ENCODE peak calls at places on chromosome 7, in five cellular contexts. I, Y, R, U and K are unnamed samples.

GRCh38 chr7:87129332-87129731 is 22.9 kb upstream of the DMTF1 start:
- DNase-seq in I (no peak), Y (no peak), R (no peak), U (no peak), K (no peak)

GRCh38 chr7:134782121-134782623 is 2.7 kb downstream of the CALD1 start:
- DNase-seq in I (no peak), Y (no peak), R (peak), U (no peak), K (no peak)

GRCh38 chr7:16026253-16027020 is 340.0 kb upstream of the MEOX2 start:
- DNase-seq in I (no peak), Y (no peak), R (no peak), U (no peak), K (no peak)

GRCh38 chr7:101650579-101651081 is 21.5 kb upstream of the MYL10 start:
- DNase-seq in I (no peak), Y (no peak), R (no peak), U (no peak), K (no peak)

GRCh38 chr7:17552952-17553351 is 254.5 kb downstream of the AHR start:
- DNase-seq in I (no peak), Y (no peak), R (no peak), U (no peak), K (no peak)

GRCh38 chr7:157611341-157611740 is 274.5 kb downstream of the DNAJB6 start:
- DNase-seq in I (no peak), Y (no peak), R (no peak), U (no peak), K (no peak)

GRCh38 chr7:92766461-92767003 is 69.8 kb downstream of the CDK6 start:
- DNase-seq in I (no peak), Y (no peak), R (no peak), U (no peak), K (no peak)

GRCh38 chr7:151032936-151033863 is 5.0 kb downstream of the ABCB8 start:
- DNase-seq in I (no peak), Y (no peak), R (no peak), U (no peak), K (no peak)

GRCh38 chr7:85600425-85600824 is 413.6 kb upstream of the SEMA3D start:
- DNase-seq in I (no peak), Y (no peak), R (no peak), U (peak), K (no peak)

GRCh38 chr7:115782716-115783460 is 247.7 kb downstream of the TFEC start:
- DNase-seq in I (no peak), Y (no peak), R (no peak), U (no peak), K (peak)

GRCh38 chr7:152178405-152179058 is 153.1 kb downstream of the GALNT11 start:
- DNase-seq in I (no peak), Y (no peak), R (no peak), U (no peak), K (no peak)

GRCh38 chr7:120021085-120021484 is 251.9 kb upstream of the KCND2 start:
- DNase-seq in I (no peak), Y (no peak), R (no peak), U (no peak), K (no peak)

GRCh38 chr7:134024729-134025128 is 102.4 kb upstream of the LRGUK start:
- DNase-seq in I (no peak), Y (no peak), R (no peak), U (peak), K (no peak)

GRCh38 chr7:140300263-140301131 is 97.8 kb downstream of the SLC37A3 start:
- DNase-seq in I (no peak), Y (no peak), R (no peak), U (no peak), K (no peak)

GRCh38 chr7:66189695-66190503 is 15.2 kb upstream of the TPST1 start:
- DNase-seq in I (no peak), Y (no peak), R (no peak), U (no peak), K (no peak)

GRCh38 chr7:132412435-132412834 is 163.8 kb downstream of the PLXNA4 start:
- DNase-seq in I (no peak), Y (no peak), R (no peak), U (no peak), K (no peak)

GRCh38 chr7:13990319-13990983 is 985 bp upstream of the ETV1 start:
- DNase-seq in I (no peak), Y (no peak), R (no peak), U (peak), K (peak)

GRCh38 chr7:106812027-106812643 is 52.9 kb upstream of the PIK3CG start:
- DNase-seq in I (no peak), Y (no peak), R (no peak), U (no peak), K (no peak)

GRCh38 chr7:69714886-69715571 is 116.8 kb downstream of the AUTS2 start:
- DNase-seq in I (no peak), Y (no peak), R (no peak), U (no peak), K (no peak)

GRCh38 chr7:114084381-114085312 is 165.8 kb upstream of the PPP1R3A start:
- DNase-seq in I (no peak), Y (no peak), R (no peak), U (peak), K (peak)

GRCh38 chr7:36951257-36951697 is 227.0 kb upstream of the AOAH start:
- DNase-seq in I (no peak), Y (no peak), R (peak), U (no peak), K (no peak)

GRCh38 chr7:98163704-98164478 is 47.3 kb upstream of the BHLHA15 start:
- DNase-seq in I (no peak), Y (no peak), R (no peak), U (no peak), K (no peak)

GRCh38 chr7:80608292-80608691 is 30.1 kb upstream of the CD36 start:
- DNase-seq in I (no peak), Y (no peak), R (no peak), U (no peak), K (no peak)

GRCh38 chr7:135193615-135194081 is 17.7 kb downstream of the WDR91 start:
- DNase-seq in I (no peak), Y (no peak), R (no peak), U (no peak), K (no peak)

GRCh38 chr7:818031-818699 is 14.1 kb upstream of the SUN1 start:
- DNase-seq in I (peak), Y (no peak), R (no peak), U (no peak), K (no peak)

GRCh38 chr7:2560175-2560695 is 1.5 kb downstream of the IQCE start:
- DNase-seq in I (no peak), Y (no peak), R (no peak), U (peak), K (peak)

GRCh38 chr7:16203065-16203464 is 218.3 kb downstream of the CRPPA start:
- DNase-seq in I (no peak), Y (no peak), R (no peak), U (no peak), K (no peak)

GRCh38 chr7:101165075-101165957 is at the start of gene VGF:
- DNase-seq in I (peak), Y (peak), R (no peak), U (peak), K (peak)

DNA sequence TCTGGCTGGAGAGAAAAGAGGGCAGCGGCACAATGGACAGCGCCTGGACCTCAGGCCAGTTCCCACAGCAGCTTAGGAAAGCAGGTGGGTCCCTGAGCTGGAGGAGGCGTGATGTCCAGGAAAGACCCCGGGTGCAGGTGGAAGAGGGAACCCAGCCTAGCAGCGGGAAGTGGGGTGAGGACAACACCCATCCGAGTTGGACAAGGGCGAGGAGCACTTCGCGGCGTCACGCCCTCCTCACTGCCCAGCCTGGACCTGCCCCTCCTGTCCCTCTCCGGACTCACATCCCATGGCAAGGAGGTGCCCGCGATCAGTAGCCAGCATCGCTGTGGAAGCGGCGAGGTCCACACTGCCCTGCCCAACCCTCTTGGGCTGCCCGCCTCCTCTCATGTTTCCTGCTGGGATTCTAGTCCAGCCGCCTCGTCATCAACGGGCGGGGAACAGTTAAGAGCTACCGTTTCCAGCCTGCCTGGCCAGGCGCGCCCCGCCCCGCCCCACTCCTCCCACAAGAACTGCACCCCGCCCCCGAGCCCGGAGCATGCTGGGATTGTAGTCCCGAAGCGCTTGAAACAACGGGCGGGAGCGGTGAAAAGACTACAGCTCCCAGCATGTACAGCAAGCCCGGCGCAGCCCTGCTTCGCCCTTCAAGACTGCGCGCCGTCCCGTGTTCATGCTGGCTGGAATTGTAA is 930.6 kb upstream of the ZNF722 start:
- DNase-seq in I (no peak), Y (no peak), R (no peak), U (no peak), K (peak)
- TF ChIP-seq JUND in I (no peak), Y (no peak), R (no peak), U (no peak), K (no peak)

GRCh38 chr7:149822353-149822943 is 15.7 kb upstream of the ZNF862 start:
- DNase-seq in I (no peak), Y (no peak), R (no peak), U (peak), K (no peak)
- TF ChIP-seq JUND in I (no peak), Y (no peak), R (no peak), U (no peak), K (no peak)

GRCh38 chr7:148079206-148079605 is 511.4 kb upstream of the C7orf33 start:
- DNase-seq in I (no peak), Y (no peak), R (no peak), U (no peak), K (no peak)

GRCh38 chr7:148079681-148080080 is 510.9 kb upstream of the C7orf33 start:
- DNase-seq in I (no peak), Y (no peak), R (no peak), U (no peak), K (no peak)

DNA sequence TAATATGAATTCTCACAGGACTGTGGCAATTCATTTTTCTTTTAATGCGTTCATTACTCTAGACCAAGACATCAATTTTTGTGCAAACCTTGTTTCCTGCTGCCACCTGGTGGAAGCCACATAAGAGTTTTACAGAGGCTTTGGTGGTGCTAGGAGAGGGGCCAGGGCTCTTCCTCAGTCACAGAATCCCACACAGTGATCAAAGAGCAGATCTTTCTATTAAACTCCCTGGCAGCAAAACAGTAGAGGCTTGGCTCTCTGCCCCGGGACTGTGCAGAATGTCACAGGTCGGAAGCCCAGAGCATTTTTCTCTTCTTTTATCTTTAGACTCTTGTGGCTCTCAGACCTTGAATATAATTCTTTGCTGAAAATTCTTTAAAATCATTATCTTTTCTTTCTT is 506.4 kb upstream of the C7orf33 start:
- DNase-seq in I (peak), Y (peak), R (no peak), U (peak), K (peak)
- TF ChIP-seq JUND in I (no peak), Y (no peak), R (no peak), U (no peak), K (no peak)

DNA sequence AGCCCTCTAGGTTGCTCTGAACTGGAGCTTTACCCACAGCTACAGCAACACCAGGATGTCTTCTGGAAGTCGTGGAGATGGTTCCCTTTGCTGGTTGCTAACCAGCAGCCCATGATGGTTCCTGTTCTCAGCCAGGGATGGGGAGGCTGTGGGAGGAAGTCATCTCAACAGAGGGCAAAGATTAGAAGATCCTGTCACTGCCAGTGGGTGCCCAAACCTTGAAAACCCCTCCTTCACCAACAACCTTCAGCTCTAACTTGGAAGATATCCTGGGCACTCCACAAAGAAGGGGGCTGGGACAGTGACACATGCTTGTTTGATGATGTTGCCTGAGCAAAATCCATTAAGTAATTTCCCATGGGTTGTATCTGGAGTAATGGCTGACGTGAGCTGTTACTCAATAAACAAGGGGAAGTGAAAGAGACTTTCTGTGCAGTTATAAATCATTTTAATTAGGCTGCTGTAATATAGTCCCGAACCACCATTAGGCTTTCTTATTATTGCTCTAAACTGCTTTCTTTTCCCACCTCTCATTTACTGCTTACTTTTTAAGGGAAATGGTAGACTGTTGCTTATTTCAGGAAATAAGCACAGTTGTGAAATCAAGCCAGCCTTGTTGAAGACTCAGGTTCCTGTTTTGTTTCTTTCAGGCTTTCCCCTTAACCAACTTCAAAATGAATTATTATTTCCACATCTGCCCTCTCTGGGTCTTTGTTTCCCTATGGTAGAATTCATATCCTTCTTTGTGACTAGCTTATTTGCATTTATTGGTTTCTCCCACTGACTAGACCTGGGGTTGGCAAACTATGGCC is 124.8 kb downstream of the PPP1R17 start:
- DNase-seq in I (no peak), Y (no peak), R (peak), U (no peak), K (no peak)
- TF ChIP-seq JUND in I (no peak), Y (no peak), R (no peak), U (no peak), K (no peak)

GRCh38 chr7:128322040-128322643 is 21.6 kb downstream of the RBM28 start:
- DNase-seq in I (no peak), Y (no peak), R (no peak), U (peak), K (peak)
- TF ChIP-seq JUND in I (no peak), Y (no peak), R (no peak), U (no peak), K (no peak)

DNA sequence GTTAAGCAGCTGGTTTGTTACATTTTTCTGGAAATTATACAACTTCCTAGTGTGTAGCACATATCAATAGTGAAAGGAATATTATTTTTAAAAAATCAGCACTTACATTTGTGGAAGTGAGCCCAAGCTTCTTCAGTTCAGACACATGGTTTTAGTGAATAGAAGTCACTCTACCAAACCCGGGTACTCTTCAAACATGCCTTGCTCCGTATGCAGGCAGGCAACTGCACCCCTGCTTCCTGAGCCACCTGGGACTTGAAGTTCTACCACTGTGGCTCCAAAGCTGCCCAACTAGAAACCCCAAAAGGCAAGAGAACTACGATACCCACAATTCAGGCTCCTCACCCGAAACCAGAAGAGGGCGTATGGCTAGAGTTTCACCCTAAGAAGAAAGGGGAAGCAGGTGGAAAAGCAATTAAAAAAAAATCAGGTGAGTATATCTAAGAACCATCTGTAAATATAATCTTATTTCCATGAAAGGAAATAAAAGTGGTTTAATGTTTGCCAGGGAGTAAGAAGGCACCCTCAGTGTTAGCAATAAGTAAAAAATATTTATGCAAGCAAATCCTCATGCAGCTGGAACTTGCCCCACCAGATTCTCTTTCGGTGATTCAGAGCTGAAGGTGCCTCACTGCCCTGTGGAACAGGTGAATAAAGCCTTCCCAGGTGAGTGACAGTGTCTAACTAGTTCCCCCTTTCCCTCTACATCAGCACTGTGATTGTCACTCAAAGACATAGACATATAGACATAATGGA is at the start of gene MACC1:
- DNase-seq in I (peak), Y (peak), R (peak), U (no peak), K (peak)
- TF ChIP-seq JUND in I (peak), Y (peak), R (no peak), U (no peak), K (peak)

DNA sequence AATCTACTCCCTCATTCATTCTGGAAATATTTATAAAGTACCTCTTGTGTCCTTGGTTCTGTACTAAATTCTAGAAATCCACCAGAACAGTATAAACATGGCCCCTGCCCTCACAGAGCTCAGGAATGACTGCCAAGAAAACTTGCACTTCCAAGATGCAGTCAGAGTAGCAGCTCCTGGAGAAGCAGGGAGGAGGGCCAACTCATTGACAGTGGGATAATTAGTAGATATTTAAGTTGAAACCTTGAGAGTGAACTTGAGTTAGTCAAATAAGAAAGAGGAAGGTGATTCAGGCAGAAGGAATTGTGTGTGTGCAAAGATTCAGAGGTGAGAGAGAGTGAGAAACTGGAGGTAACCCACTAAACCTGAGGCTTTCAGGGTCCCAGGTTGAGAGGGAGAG is 182.2 kb upstream of the INHBA start:
- DNase-seq in I (no peak), Y (no peak), R (no peak), U (no peak), K (no peak)
- TF ChIP-seq JUND in I (no peak), Y (no peak), R (no peak), U (peak), K (no peak)

GRCh38 chr7:5472432-5473315 is 49.0 kb upstream of the TNRC18 start:
- DNase-seq in I (no peak), Y (no peak), R (no peak), U (no peak), K (no peak)

GRCh38 chr7:5469375-5470166 is 45.9 kb upstream of the TNRC18 start:
- DNase-seq in I (no peak), Y (no peak), R (no peak), U (no peak), K (no peak)

GRCh38 chr7:5470167-5470532 is 46.5 kb upstream of the TNRC18 start:
- DNase-seq in I (no peak), Y (no peak), R (no peak), U (peak), K (no peak)

GRCh38 chr7:5467645-5468044 is 44.0 kb upstream of the TNRC18 start:
- DNase-seq in I (no peak), Y (no peak), R (no peak), U (no peak), K (no peak)

DNA sequence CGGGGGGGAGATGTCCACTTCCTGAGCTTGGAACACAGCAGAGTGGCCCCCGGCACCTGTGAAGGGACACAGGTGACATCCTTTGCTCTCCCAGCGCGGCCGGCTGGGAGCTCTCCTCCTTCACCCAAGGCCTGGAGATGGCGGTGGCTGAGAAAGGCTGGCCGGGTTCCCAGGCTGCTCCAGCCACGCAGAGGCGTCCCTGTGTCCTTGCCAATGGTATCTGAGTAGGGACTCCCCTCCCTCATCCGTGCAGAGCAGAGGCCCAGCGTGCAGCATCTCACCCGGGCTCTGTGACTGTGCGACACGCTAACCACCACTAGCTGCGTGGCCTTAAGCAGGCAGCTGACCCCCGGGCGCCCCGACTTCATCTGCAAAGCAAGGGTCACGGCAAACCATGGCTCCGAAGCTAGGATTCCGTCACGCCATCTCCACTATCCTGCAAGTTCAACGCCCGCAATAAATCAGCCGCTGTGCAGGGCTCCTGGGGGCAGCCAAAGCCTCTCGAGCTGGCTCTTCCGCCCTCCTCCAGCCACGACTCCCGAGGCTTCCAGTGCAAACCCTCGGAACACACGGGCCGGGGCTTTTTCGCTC is 47.2 kb upstream of the TNRC18 start:
- DNase-seq in I (no peak), Y (no peak), R (no peak), U (no peak), K (no peak)
- TF ChIP-seq JUND in I (no peak), Y (no peak), R (no peak), U (no peak), K (no peak)

DNA sequence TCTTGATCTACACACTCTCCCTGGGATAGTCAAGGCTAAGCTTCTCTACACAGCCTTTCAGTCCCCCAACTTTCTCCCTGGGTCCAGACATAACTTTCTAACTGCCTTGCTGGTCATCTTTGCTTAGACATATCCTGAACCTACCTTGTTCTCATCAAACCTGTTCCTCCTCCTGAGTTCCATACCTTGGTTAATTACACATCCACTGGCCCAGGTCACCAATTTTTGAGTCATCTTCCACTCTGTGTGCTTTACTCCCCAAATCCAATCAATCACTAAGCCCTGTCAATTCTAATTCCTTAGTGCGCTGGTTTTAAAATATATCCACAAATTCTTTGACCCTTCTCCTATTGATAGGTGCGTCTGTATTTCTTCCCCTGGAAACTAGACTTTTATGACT is 107.0 kb downstream of the EVX1 start:
- DNase-seq in I (no peak), Y (no peak), R (no peak), U (no peak), K (peak)
- TF ChIP-seq JUND in I (no peak), Y (no peak), R (no peak), U (no peak), K (no peak)